ENCODE peak calls at places on chromosomes 3 and 15, in eight cellular contexts. One of them, this sample, is unnamed.

GRCh38 chr3:44227622-44228021 is 14.1 kb upstream of the TOPAZ1 start:
- DNase-seq in IMR-90: no peak
- DNase-seq in HCT116: no peak
- DNase-seq in SK-N-SH: no peak
- DNase-seq in fibroblast of lung: no peak
- DNase-seq in keratinocyte: no peak
- DNase-seq in H9: no peak
- DNase-seq in endodermal cell: no peak
- DNase-seq in this sample: no peak

GRCh38 chr3:172038823-172039222 is 555 bp upstream of the FNDC3B start:
- DNase-seq in keratinocyte: no peak
- DNase-seq in HCT116: no peak
- DNase-seq in H9: peak; percentile 47
- DNase-seq in SK-N-SH: no peak
- DNase-seq in fibroblast of lung: peak; percentile 30
- DNase-seq in endodermal cell: peak; percentile 69
- DNase-seq in IMR-90: peak; percentile 49
- DNase-seq in this sample: no peak

GRCh38 chr3:128895843-128896365 is 16.5 kb downstream of the ACAD9 start:
- DNase-seq in fibroblast of lung: no peak
- DNase-seq in HCT116: no peak
- DNase-seq in IMR-90: peak; percentile 8
- DNase-seq in SK-N-SH: no peak
- DNase-seq in H9: no peak
- DNase-seq in keratinocyte: no peak
- DNase-seq in endodermal cell: no peak
- DNase-seq in this sample: no peak

GRCh38 chr3:13507791-13508339 is 27.8 kb downstream of the HDAC11 start:
- DNase-seq in HCT116: no peak
- DNase-seq in SK-N-SH: peak; percentile 80
- DNase-seq in keratinocyte: no peak
- DNase-seq in H9: no peak
- DNase-seq in IMR-90: peak; percentile 13
- DNase-seq in endodermal cell: no peak
- DNase-seq in fibroblast of lung: peak; percentile 26
- DNase-seq in this sample: peak; percentile 77

GRCh38 chr3:197031315-197032285 is 2.0 kb upstream of the MELTF start:
- DNase-seq in fibroblast of lung: peak; percentile 98
- DNase-seq in IMR-90: peak; percentile 100
- DNase-seq in endodermal cell: peak; percentile 76
- DNase-seq in H9: no peak
- DNase-seq in HCT116: peak; percentile 99
- DNase-seq in keratinocyte: peak; percentile 99
- DNase-seq in SK-N-SH: no peak
- DNase-seq in this sample: no peak

GRCh38 chr3:152235709-152236298 is 32.9 kb upstream of the MBNL1 start:
- DNase-seq in endodermal cell: no peak
- DNase-seq in SK-N-SH: no peak
- DNase-seq in H9: no peak
- DNase-seq in HCT116: peak; percentile 6
- DNase-seq in keratinocyte: no peak
- DNase-seq in IMR-90: peak; percentile 18
- DNase-seq in fibroblast of lung: peak; percentile 51
- DNase-seq in this sample: no peak

GRCh38 chr3:21785765-21786453 is 34.9 kb upstream of the ZNF385D start:
- DNase-seq in keratinocyte: no peak
- DNase-seq in IMR-90: no peak
- DNase-seq in HCT116: no peak
- DNase-seq in endodermal cell: no peak
- DNase-seq in SK-N-SH: no peak
- DNase-seq in H9: no peak
- DNase-seq in fibroblast of lung: no peak
- DNase-seq in this sample: no peak

GRCh38 chr3:74564560-74564959 is 49.9 kb downstream of the CNTN3 start:
- DNase-seq in H9: no peak
- DNase-seq in HCT116: no peak
- DNase-seq in IMR-90: peak; percentile 28
- DNase-seq in keratinocyte: no peak
- DNase-seq in SK-N-SH: no peak
- DNase-seq in endodermal cell: no peak
- DNase-seq in fibroblast of lung: no peak
- DNase-seq in this sample: no peak

GRCh38 chr15:70308011-70308761 is 210.5 kb upstream of the TLE3 start:
- DNase-seq in keratinocyte: no peak
- DNase-seq in endodermal cell: no peak
- DNase-seq in H9: no peak
- DNase-seq in SK-N-SH: no peak
- DNase-seq in IMR-90: no peak
- DNase-seq in fibroblast of lung: no peak
- DNase-seq in HCT116: peak; percentile 3
- DNase-seq in this sample: no peak

GRCh38 chr3:122458992-122459391 is 43.1 kb upstream of the WDR5B start:
- DNase-seq in keratinocyte: no peak
- DNase-seq in IMR-90: peak; percentile 62
- DNase-seq in fibroblast of lung: peak; percentile 48
- DNase-seq in HCT116: peak; percentile 23
- DNase-seq in endodermal cell: no peak
- DNase-seq in H9: no peak
- DNase-seq in SK-N-SH: no peak
- DNase-seq in this sample: no peak

GRCh38 chr3:122464659-122465058 is 48.8 kb upstream of the WDR5B start:
- DNase-seq in HCT116: no peak
- DNase-seq in fibroblast of lung: no peak
- DNase-seq in IMR-90: no peak
- DNase-seq in H9: no peak
- DNase-seq in endodermal cell: no peak
- DNase-seq in keratinocyte: no peak
- DNase-seq in SK-N-SH: no peak
- DNase-seq in this sample: no peak

GRCh38 chr3:122466701-122467240 is 48.0 kb downstream of the KPNA1 start:
- DNase-seq in HCT116: no peak
- DNase-seq in keratinocyte: no peak
- DNase-seq in SK-N-SH: no peak
- DNase-seq in endodermal cell: no peak
- DNase-seq in H9: no peak
- DNase-seq in fibroblast of lung: no peak
- DNase-seq in IMR-90: no peak
- DNase-seq in this sample: no peak

GRCh38 chr3:122457706-122458105 is 41.8 kb upstream of the WDR5B start:
- DNase-seq in keratinocyte: no peak
- DNase-seq in H9: no peak
- DNase-seq in HCT116: no peak
- DNase-seq in endodermal cell: no peak
- DNase-seq in IMR-90: no peak
- DNase-seq in SK-N-SH: no peak
- DNase-seq in fibroblast of lung: no peak
- DNase-seq in this sample: no peak

DNA sequence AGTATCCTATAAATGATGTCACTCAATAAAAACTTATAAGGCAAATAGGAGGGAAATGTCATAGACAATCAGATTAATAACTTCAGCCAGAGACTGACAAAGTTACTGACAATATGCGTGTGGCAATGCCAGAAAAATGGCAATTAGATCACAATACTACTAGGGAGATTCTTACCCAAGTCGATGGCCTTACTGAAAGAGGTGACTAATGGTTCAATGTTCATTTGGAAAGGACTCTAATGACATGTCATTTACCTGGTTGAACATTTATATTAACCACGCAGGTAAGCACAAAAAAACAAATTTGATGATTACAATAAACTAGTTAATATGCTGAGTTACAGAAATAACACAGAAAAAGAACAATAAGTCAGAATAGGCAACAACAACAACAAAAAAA is 46.0 kb upstream of the WDR5B start:
- DNase-seq in H9: no peak
- DNase-seq in HCT116: no peak
- DNase-seq in endodermal cell: no peak
- DNase-seq in keratinocyte: no peak
- DNase-seq in SK-N-SH: no peak
- DNase-seq in IMR-90: no peak
- DNase-seq in fibroblast of lung: no peak
- DNase-seq in this sample: no peak
- H3K27ac ChIP-seq in H9: no peak overlapping the region
- H3K27ac ChIP-seq in HCT116: no peak overlapping the region
- H3K27ac ChIP-seq in endodermal cell: no peak overlapping the region
- H3K27ac ChIP-seq in keratinocyte: no peak overlapping the region
- H3K27ac ChIP-seq in SK-N-SH: no peak overlapping the region
- H3K27ac ChIP-seq in IMR-90: no peak overlapping the region
- H3K27ac ChIP-seq in fibroblast of lung: no peak overlapping the region
- H3K27ac ChIP-seq in this sample: no peak overlapping the region

GRCh38 chr15:40787344-40787841 is 17.6 kb downstream of the C15orf62 start:
- DNase-seq in HCT116: peak; percentile 96
- DNase-seq in fibroblast of lung: peak; percentile 91
- DNase-seq in endodermal cell: peak; percentile 87
- DNase-seq in SK-N-SH: no peak
- DNase-seq in keratinocyte: peak; percentile 83
- DNase-seq in H9: peak; percentile 89
- DNase-seq in IMR-90: peak; percentile 62
- DNase-seq in this sample: peak; percentile 88

GRCh38 chr15:40789999-40790398 is 16.9 kb upstream of the ZFYVE19 start:
- DNase-seq in H9: no peak
- DNase-seq in HCT116: no peak
- DNase-seq in fibroblast of lung: no peak
- DNase-seq in SK-N-SH: no peak
- DNase-seq in keratinocyte: no peak
- DNase-seq in IMR-90: no peak
- DNase-seq in endodermal cell: peak; percentile 62
- DNase-seq in this sample: no peak

GRCh38 chr15:40790723-40791122 is 16.2 kb upstream of the ZFYVE19 start:
- DNase-seq in fibroblast of lung: peak; percentile 57
- DNase-seq in endodermal cell: no peak
- DNase-seq in IMR-90: no peak
- DNase-seq in H9: no peak
- DNase-seq in SK-N-SH: no peak
- DNase-seq in HCT116: no peak
- DNase-seq in keratinocyte: no peak
- DNase-seq in this sample: no peak

GRCh38 chr15:40787991-40788390 is 18.2 kb downstream of the C15orf62 start:
- DNase-seq in H9: no peak
- DNase-seq in SK-N-SH: no peak
- DNase-seq in fibroblast of lung: no peak
- DNase-seq in IMR-90: no peak
- DNase-seq in keratinocyte: no peak
- DNase-seq in endodermal cell: peak; percentile 65
- DNase-seq in HCT116: no peak
- DNase-seq in this sample: no peak

GRCh38 chr15:40789119-40789518 is 17.8 kb upstream of the ZFYVE19 start:
- DNase-seq in SK-N-SH: no peak
- DNase-seq in keratinocyte: no peak
- DNase-seq in HCT116: no peak
- DNase-seq in IMR-90: no peak
- DNase-seq in H9: no peak
- DNase-seq in endodermal cell: no peak
- DNase-seq in fibroblast of lung: no peak
- DNase-seq in this sample: no peak
- H3K9ac ChIP-seq in SK-N-SH: no peak overlapping the region
- H3K9ac ChIP-seq in keratinocyte: no peak overlapping the region
- H3K9ac ChIP-seq in HCT116: peak overlapping the region; percentile 33
- H3K9ac ChIP-seq in IMR-90: no peak overlapping the region
- H3K9ac ChIP-seq in H9: no peak overlapping the region
- H3K9ac ChIP-seq in endodermal cell: no peak overlapping the region
- H3K9ac ChIP-seq in fibroblast of lung: no peak overlapping the region
- H3K9ac ChIP-seq in this sample: no peak overlapping the region

GRCh38 chr3:64144241-64144900 is 80.9 kb downstream of the PRICKLE2 start:
- DNase-seq in fibroblast of lung: no peak
- DNase-seq in SK-N-SH: no peak
- DNase-seq in HCT116: no peak
- DNase-seq in H9: no peak
- DNase-seq in keratinocyte: no peak
- DNase-seq in endodermal cell: no peak
- DNase-seq in IMR-90: no peak
- DNase-seq in this sample: no peak

GRCh38 chr3:64149886-64150285 is 75.4 kb downstream of the PRICKLE2 start:
- DNase-seq in endodermal cell: no peak
- DNase-seq in HCT116: no peak
- DNase-seq in IMR-90: no peak
- DNase-seq in fibroblast of lung: no peak
- DNase-seq in SK-N-SH: no peak
- DNase-seq in keratinocyte: no peak
- DNase-seq in H9: no peak
- DNase-seq in this sample: no peak

GRCh38 chr3:64148955-64149653 is 76.2 kb downstream of the PRICKLE2 start:
- DNase-seq in keratinocyte: no peak
- DNase-seq in endodermal cell: no peak
- DNase-seq in H9: no peak
- DNase-seq in SK-N-SH: no peak
- DNase-seq in HCT116: no peak
- DNase-seq in fibroblast of lung: no peak
- DNase-seq in IMR-90: no peak
- DNase-seq in this sample: no peak

GRCh38 chr3:64145438-64145837 is 79.8 kb downstream of the PRICKLE2 start:
- DNase-seq in SK-N-SH: no peak
- DNase-seq in keratinocyte: no peak
- DNase-seq in IMR-90: no peak
- DNase-seq in fibroblast of lung: no peak
- DNase-seq in HCT116: no peak
- DNase-seq in endodermal cell: no peak
- DNase-seq in H9: no peak
- DNase-seq in this sample: no peak

GRCh38 chr3:64147211-64147610 is 78.1 kb downstream of the PRICKLE2 start:
- DNase-seq in keratinocyte: no peak
- DNase-seq in SK-N-SH: no peak
- DNase-seq in H9: no peak
- DNase-seq in IMR-90: no peak
- DNase-seq in fibroblast of lung: no peak
- DNase-seq in HCT116: no peak
- DNase-seq in endodermal cell: no peak
- DNase-seq in this sample: no peak
- H3K27ac ChIP-seq in keratinocyte: no peak overlapping the region
- H3K27ac ChIP-seq in SK-N-SH: no peak overlapping the region
- H3K27ac ChIP-seq in H9: no peak overlapping the region
- H3K27ac ChIP-seq in IMR-90: no peak overlapping the region
- H3K27ac ChIP-seq in fibroblast of lung: no peak overlapping the region
- H3K27ac ChIP-seq in HCT116: no peak overlapping the region
- H3K27ac ChIP-seq in endodermal cell: no peak overlapping the region
- H3K27ac ChIP-seq in this sample: no peak overlapping the region

GRCh38 chr15:55588070-55588817 is at the start of gene PYGO1:
- DNase-seq in fibroblast of lung: peak; percentile 74
- DNase-seq in SK-N-SH: peak; percentile 87
- DNase-seq in HCT116: no peak
- DNase-seq in H9: peak; percentile 62
- DNase-seq in endodermal cell: peak; percentile 89
- DNase-seq in IMR-90: peak; percentile 62
- DNase-seq in keratinocyte: no peak
- DNase-seq in this sample: peak; percentile 87

GRCh38 chr15:55587321-55588069 is 650 bp downstream of the PYGO1 start:
- DNase-seq in keratinocyte: no peak
- DNase-seq in H9: peak; percentile 43
- DNase-seq in fibroblast of lung: peak; percentile 70
- DNase-seq in HCT116: no peak
- DNase-seq in SK-N-SH: peak; percentile 83
- DNase-seq in endodermal cell: peak; percentile 87
- DNase-seq in IMR-90: peak; percentile 47
- DNase-seq in this sample: no peak

GRCh38 chr15:55588818-55589122 is 625 bp upstream of the PYGO1 start:
- DNase-seq in H9: no peak
- DNase-seq in keratinocyte: no peak
- DNase-seq in endodermal cell: no peak
- DNase-seq in SK-N-SH: no peak
- DNase-seq in HCT116: no peak
- DNase-seq in fibroblast of lung: no peak
- DNase-seq in IMR-90: no peak
- DNase-seq in this sample: no peak

GRCh38 chr15:55590788-55591187 is 2.6 kb upstream of the PYGO1 start:
- DNase-seq in SK-N-SH: no peak
- DNase-seq in IMR-90: no peak
- DNase-seq in fibroblast of lung: no peak
- DNase-seq in endodermal cell: no peak
- DNase-seq in HCT116: no peak
- DNase-seq in H9: no peak
- DNase-seq in keratinocyte: no peak
- DNase-seq in this sample: no peak

GRCh38 chr15:55589297-55589696 is 1.2 kb upstream of the PYGO1 start:
- DNase-seq in IMR-90: no peak
- DNase-seq in endodermal cell: no peak
- DNase-seq in H9: no peak
- DNase-seq in keratinocyte: no peak
- DNase-seq in HCT116: no peak
- DNase-seq in fibroblast of lung: peak; percentile 8
- DNase-seq in SK-N-SH: peak; percentile 75
- DNase-seq in this sample: no peak
- H3K9ac ChIP-seq in IMR-90: no peak overlapping the region
- H3K9ac ChIP-seq in endodermal cell: no peak overlapping the region
- H3K9ac ChIP-seq in H9: no peak overlapping the region
- H3K9ac ChIP-seq in keratinocyte: no peak overlapping the region
- H3K9ac ChIP-seq in HCT116: no peak overlapping the region
- H3K9ac ChIP-seq in fibroblast of lung: no peak overlapping the region
- H3K9ac ChIP-seq in SK-N-SH: no peak overlapping the region
- H3K9ac ChIP-seq in this sample: no peak overlapping the region

This sample was measured in kidney.